ENCODE peak calls at places on chromosomes 3 and 15, in ten cellular contexts. U, D, P, N, R, Q, H, L, S and M are unnamed samples.

GRCh38 chr15:101225658-101226057 is 26.2 kb downstream of the CHSY1 start:
- DNase-seq in U (no peak), D (no peak), P (no peak), N (no peak), R (no peak), Q (no peak), H (no peak), L (no peak), S (no peak), M (no peak)

GRCh38 chr3:54538346-54538745 is 389.5 kb downstream of the LRTM1 start:
- DNase-seq in U (no peak), D (no peak), P (no peak), N (no peak), R (no peak), Q (no peak), H (no peak), L (no peak), S (no peak), M (no peak)

GRCh38 chr3:141360888-141361598 is 7.3 kb upstream of the ZBTB38 start:
- DNase-seq in U (peak; percentile 71), D (peak; percentile 73), P (no peak), N (peak; percentile 52), R (no peak), Q (no peak), H (no peak), L (no peak), S (no peak), M (peak; percentile 79)

GRCh38 chr15:86073281-86073680 is 6.4 kb upstream of the AGBL1 start:
- DNase-seq in U (no peak), D (no peak), P (no peak), N (no peak), R (no peak), Q (no peak), H (no peak), L (no peak), S (no peak), M (no peak)

GRCh38 chr3:189353988-189354735 is 182.4 kb downstream of the TPRG1 start:
- DNase-seq in U (no peak), D (no peak), P (no peak), N (no peak), R (no peak), Q (no peak), H (no peak), L (no peak), S (no peak), M (no peak)

GRCh38 chr15:66288796-66289195 is 4.6 kb upstream of the DIS3L start:
- DNase-seq in U (no peak), D (no peak), P (no peak), N (no peak), R (no peak), Q (no peak), H (no peak), L (no peak), S (no peak), M (no peak)

GRCh38 chr15:68843425-68844311 is 23.0 kb upstream of the ANP32A start:
- DNase-seq in U (peak; percentile 85), D (no peak), P (no peak), N (no peak), R (peak; percentile 68), Q (no peak), H (no peak), L (peak; percentile 35), S (peak; percentile 26), M (no peak)

GRCh38 chr3:61884794-61885193 is 323.4 kb downstream of the PTPRG start:
- DNase-seq in U (no peak), D (no peak), P (no peak), N (no peak), R (no peak), Q (no peak), H (no peak), L (no peak), S (no peak), M (no peak)

GRCh38 chr3:195117978-195118581 is 152.9 kb downstream of the XXYLT1 start:
- DNase-seq in U (no peak), D (peak; percentile 76), P (no peak), N (no peak), R (no peak), Q (no peak), H (no peak), L (no peak), S (no peak), M (no peak)

GRCh38 chr3:18440053-18440768 is 15.1 kb upstream of the SATB1 start:
- DNase-seq in U (peak; percentile 34), D (peak; percentile 28), P (no peak), N (no peak), R (no peak), Q (no peak), H (no peak), L (no peak), S (no peak), M (no peak)

GRCh38 chr3:73389104-73389809 is 235.5 kb downstream of the PDZRN3 start:
- DNase-seq in U (no peak), D (no peak), P (no peak), N (no peak), R (no peak), Q (no peak), H (no peak), L (no peak), S (no peak), M (no peak)

GRCh38 chr3:192869131-192870027 is 48.3 kb downstream of the MB21D2 start:
- DNase-seq in U (no peak), D (no peak), P (peak; percentile 71), N (no peak), R (no peak), Q (peak; percentile 60), H (no peak), L (no peak), S (no peak), M (no peak)

GRCh38 chr3:112074616-112075497 is 11.3 kb upstream of the C3orf52 start:
- DNase-seq in U (no peak), D (no peak), P (no peak), N (peak; percentile 97), R (peak; percentile 60), Q (no peak), H (no peak), L (peak; percentile 20), S (no peak), M (no peak)

GRCh38 chr3:120780977-120781376 is 38.4 kb downstream of the GTF2E1 start:
- DNase-seq in U (no peak), D (no peak), P (peak; percentile 62), N (peak; percentile 54), R (no peak), Q (peak; percentile 78), H (no peak), L (no peak), S (no peak), M (no peak)

GRCh38 chr3:126937533-126938432 is 45.1 kb upstream of the PLXNA1 start:
- DNase-seq in U (no peak), D (no peak), P (peak; percentile 47), N (no peak), R (no peak), Q (no peak), H (no peak), L (no peak), S (no peak), M (no peak)

GRCh38 chr15:50774450-50774849 is 8.9 kb upstream of the SPPL2A start:
- DNase-seq in U (no peak), D (no peak), P (no peak), N (no peak), R (peak; percentile 40), Q (no peak), H (no peak), L (no peak), S (no peak), M (no peak)

GRCh38 chr3:7211740-7212139 is 350.8 kb downstream of the GRM7 start:
- DNase-seq in U (no peak), D (no peak), P (no peak), N (no peak), R (no peak), Q (no peak), H (no peak), L (no peak), S (no peak), M (no peak)

GRCh38 chr3:196063049-196063448 is 18.8 kb downstream of the TFRC start:
- DNase-seq in U (no peak), D (no peak), P (no peak), N (no peak), R (no peak), Q (no peak), H (no peak), L (no peak), S (no peak), M (no peak)

GRCh38 chr15:70936326-70936725 is 43.7 kb downstream of the LRRC49 start:
- DNase-seq in U (no peak), D (no peak), P (no peak), N (no peak), R (no peak), Q (no peak), H (no peak), L (no peak), S (no peak), M (no peak)

GRCh38 chr3:194134231-194134756 is 1.7 kb upstream of the HES1 start:
- DNase-seq in U (peak; percentile 68), D (no peak), P (peak; percentile 87), N (no peak), R (peak; percentile 84), Q (peak; percentile 83), H (no peak), L (peak; percentile 56), S (peak; percentile 74), M (peak; percentile 61)

GRCh38 chr3:134464693-134465385 is 20.9 kb downstream of the ANAPC13 start:
- DNase-seq in U (no peak), D (no peak), P (no peak), N (no peak), R (no peak), Q (no peak), H (no peak), L (no peak), S (no peak), M (no peak)

GRCh38 chr3:189233225-189233858 is 61.6 kb downstream of the TPRG1 start:
- DNase-seq in U (peak; percentile 29), D (peak; percentile 49), P (peak; percentile 74), N (peak; percentile 16), R (no peak), Q (peak; percentile 66), H (peak; percentile 12), L (peak; percentile 16), S (no peak), M (peak; percentile 31)

GRCh38 chr15:43528542-43529007 is 11.2 kb downstream of the MAP1A start:
- DNase-seq in U (no peak), D (no peak), P (no peak), N (no peak), R (no peak), Q (no peak), H (no peak), L (no peak), S (no peak), M (no peak)